ENCODE peak calls at places on chromosomes 2 and 18, in nine cellular contexts. D, L, P, R, G, E, T, F and W are unnamed samples. For H3K36me3, the result is how much of the 10 kb centered on the place peaks cover.

GRCh38 chr2:226781471-226781870 is 18.1 kb downstream of the IRS1 start:
- DNase-seq in P (no peak), R (no peak), F (no peak), G (no peak), D (no peak), T (no peak), L (no peak), E (no peak), W (no peak)

GRCh38 chr18:10164241-10165160 is 250.7 kb downstream of the VAPA start:
- DNase-seq in D (no peak), T (peak), L (no peak), E (no peak), F (no peak), G (no peak), P (no peak), R (no peak), W (no peak)

GRCh38 chr18:21071071-21071470 is 40.5 kb downstream of the ROCK1 start:
- DNase-seq in E (no peak), D (no peak), P (no peak), G (no peak), R (no peak), F (no peak), T (no peak), L (no peak), W (no peak)

GRCh38 chr2:46268196-46268595 is 29.0 kb upstream of the EPAS1 start:
- DNase-seq in P (no peak), L (no peak), D (no peak), G (no peak), R (no peak), E (no peak), T (no peak), F (no peak), W (no peak)

GRCh38 chr2:142857247-142858154 is 20.0 kb upstream of the KYNU start:
- DNase-seq in G (no peak), T (no peak), L (no peak), F (no peak), E (no peak), R (no peak), D (no peak), P (no peak), W (no peak)

GRCh38 chr2:161412346-161412745 is 3.8 kb upstream of the TBR1 start:
- DNase-seq in T (no peak), P (no peak), D (no peak), R (no peak), G (no peak), L (no peak), F (no peak), E (no peak), W (no peak)

GRCh38 chr18:10449396-10449795 is 5.0 kb upstream of the APCDD1 start:
- DNase-seq in T (no peak), R (no peak), P (no peak), E (no peak), G (no peak), F (no peak), D (no peak), L (no peak), W (no peak)

GRCh38 chr2:26745609-26746327 is 18.3 kb upstream of the SLC35F6 start:
- DNase-seq in G (peak), T (peak), L (peak), R (peak), P (peak), D (peak), F (peak), E (peak), W (no peak)

GRCh38 chr18:73564073-73564472 is 583.6 kb downstream of the FBXO15 start:
- DNase-seq in T (no peak), R (no peak), L (no peak), P (no peak), G (no peak), E (no peak), D (no peak), F (no peak), W (no peak)

GRCh38 chr2:225668606-225669266 is 269.2 kb downstream of the NYAP2 start:
- DNase-seq in F (no peak), T (peak), R (peak), P (no peak), E (no peak), D (no peak), G (peak), L (peak), W (no peak)

GRCh38 chr2:226909131-226909530 is 73.3 kb downstream of the RHBDD1 start:
- DNase-seq in T (no peak), E (no peak), R (no peak), D (no peak), L (no peak), P (no peak), G (no peak), F (no peak), W (no peak)

GRCh38 chr18:73214970-73215369 is 347.2 kb upstream of the NETO1 start:
- DNase-seq in D (no peak), T (no peak), R (no peak), G (no peak), L (no peak), F (no peak), E (no peak), P (no peak), W (no peak)

DNA sequence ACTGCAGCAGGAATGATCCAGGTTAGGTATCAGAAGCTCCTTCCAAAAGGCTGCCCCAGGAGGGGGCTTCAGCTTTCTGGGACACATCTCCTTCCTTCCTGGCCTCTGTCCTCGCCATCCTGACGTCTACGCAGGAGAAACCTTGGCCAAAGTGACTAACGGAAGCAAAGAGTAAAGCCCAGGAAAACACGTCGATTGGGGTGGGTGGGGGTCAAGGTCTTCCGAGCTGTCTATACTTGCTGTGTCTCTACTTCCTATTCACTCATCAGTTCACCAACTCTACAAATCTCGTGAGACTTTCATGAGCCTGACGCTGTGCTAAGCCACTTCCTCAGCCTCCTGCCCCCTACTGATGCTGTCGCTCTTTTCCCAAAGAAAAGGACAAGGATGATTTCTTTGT is 212.6 kb downstream of the TNS1 start:
- DNase-seq in G (no peak), E (no peak), D (no peak), F (no peak), R (no peak), L (no peak), P (no peak), T (no peak), W (peak)
- TF ChIP-seq POLR2A in G (no peak), E (no peak), D (peak), F (no peak), R (no peak), L (no peak), P (no peak), T (no peak), W (no peak)

GRCh38 chr2:121362226-121362625 is 77.2 kb upstream of the TFCP2L1 start:
- DNase-seq in G (no peak), D (no peak), E (peak), T (no peak), L (no peak), F (no peak), P (no peak), R (no peak), W (no peak)
- H3K36me3 ChIP-seq in G (under half), D (half or more), E (under half), T (under half), L (under half), F (half or more), P (under half), R (half or more), W (under half)

GRCh38 chr2:33486544-33486943 is 10.1 kb downstream of the RASGRP3 start:
- DNase-seq in R (no peak), D (no peak), G (no peak), F (no peak), L (no peak), E (no peak), T (no peak), P (no peak), W (no peak)

GRCh38 chr2:33482518-33482917 is 6.1 kb downstream of the RASGRP3 start:
- DNase-seq in D (no peak), G (no peak), T (no peak), P (no peak), R (no peak), E (no peak), F (no peak), L (no peak), W (no peak)

GRCh38 chr2:33488715-33489540 is 12.5 kb downstream of the RASGRP3 start:
- DNase-seq in F (no peak), D (no peak), R (no peak), L (no peak), T (no peak), E (no peak), G (no peak), P (no peak), W (no peak)

GRCh38 chr2:33488178-33488690 is 11.8 kb downstream of the RASGRP3 start:
- DNase-seq in D (no peak), R (no peak), T (no peak), G (no peak), P (no peak), L (no peak), E (no peak), F (no peak), W (no peak)

DNA sequence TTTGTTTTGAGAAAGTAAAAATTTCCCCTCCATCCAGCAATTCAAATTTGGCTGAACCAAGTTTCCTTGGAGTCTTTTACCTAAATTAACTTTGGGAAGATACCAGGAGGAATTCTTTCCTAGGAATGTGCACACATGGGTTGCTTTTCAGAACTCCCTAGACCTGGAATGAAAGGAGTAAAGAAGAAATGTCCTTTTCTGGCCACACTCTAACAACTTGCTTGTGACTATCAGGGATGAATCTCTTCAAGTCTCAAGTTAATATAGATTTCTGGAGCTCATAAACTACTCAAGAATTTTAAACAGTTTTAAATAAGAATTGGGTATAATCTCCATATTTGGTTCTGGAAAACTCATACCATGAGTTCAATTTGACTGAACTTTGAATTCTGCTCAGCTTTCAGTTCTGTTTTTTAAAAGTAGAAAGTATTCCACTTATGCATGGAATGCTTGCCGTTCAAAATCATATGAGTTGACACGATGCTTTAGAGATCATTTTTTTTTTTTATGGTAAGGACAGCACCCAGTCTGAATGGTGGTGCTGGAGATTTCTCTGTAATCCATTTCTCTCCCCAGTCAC is 7.7 kb downstream of the RASGRP3 start:
- DNase-seq in G (no peak), L (no peak), F (no peak), E (no peak), T (no peak), D (no peak), P (no peak), R (no peak), W (no peak)
- H3K27ac ChIP-seq in G (no peak), L (no peak), F (no peak), E (no peak), T (no peak), D (no peak), P (no peak), R (no peak), W (no peak)

DNA sequence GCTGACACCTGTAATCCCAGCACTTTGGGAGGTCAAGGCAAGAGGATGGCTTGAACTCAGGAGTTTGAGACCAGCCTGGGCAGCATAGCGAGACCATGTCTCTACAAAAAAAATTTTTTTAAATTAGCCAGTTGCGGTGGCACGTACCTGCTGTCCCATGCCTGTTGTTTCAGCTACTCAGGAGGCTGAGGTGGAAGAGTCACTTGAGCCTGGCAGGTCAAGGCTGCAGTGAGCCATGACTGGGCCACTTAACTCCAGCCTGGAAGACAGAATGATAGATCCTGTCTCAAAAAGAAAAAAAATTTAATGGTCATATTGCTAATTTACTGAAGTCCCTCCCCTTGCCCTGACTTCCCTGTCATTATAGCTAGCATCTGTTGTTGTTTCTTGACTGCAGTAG is 112.6 kb downstream of the ARHGAP28 start:
- DNase-seq in L (no peak), G (no peak), F (no peak), P (no peak), D (no peak), T (no peak), R (no peak), E (no peak), W (no peak)
- TF ChIP-seq POLR2A in L (no peak), G (no peak), F (no peak), P (no peak), D (no peak), T (no peak), R (no peak), E (no peak), W (no peak)

DNA sequence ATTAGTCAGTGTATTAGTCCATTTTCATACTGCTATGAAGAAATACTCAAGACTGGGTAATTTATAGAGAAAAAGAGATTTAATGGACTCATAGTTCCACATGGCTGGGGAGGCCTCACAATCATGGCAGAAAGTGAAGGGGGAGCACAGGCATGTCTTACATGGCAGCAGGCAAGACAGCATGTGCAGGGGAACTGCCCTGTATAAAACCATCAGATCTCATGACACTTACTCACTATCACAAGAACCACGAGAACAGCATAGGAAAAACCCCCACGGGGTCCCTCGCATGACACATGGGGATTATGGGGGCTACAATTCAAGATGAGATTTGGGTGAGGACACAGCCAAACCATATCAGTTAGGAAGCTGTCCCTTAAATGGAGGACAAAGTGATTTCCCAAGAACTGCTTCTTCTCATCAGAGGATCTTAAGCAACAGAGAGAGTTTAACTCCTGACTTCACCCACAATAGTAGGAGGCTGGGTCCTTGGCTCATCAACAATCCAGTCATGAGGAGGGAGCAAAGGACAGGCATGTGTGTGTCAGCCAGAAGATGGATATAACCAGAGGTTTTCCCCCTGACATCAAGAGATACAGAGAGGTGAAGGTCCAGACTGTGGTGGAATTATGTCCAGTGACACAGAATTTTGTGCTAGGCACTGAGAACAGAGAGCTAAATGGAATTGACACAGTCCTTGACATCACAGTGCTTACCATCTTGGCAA is 203.8 kb upstream of the SH3BP4 start:
- DNase-seq in G (no peak), E (no peak), T (no peak), D (no peak), P (no peak), F (no peak), L (no peak), R (no peak), W (no peak)
- H3K36me3 ChIP-seq in G (under half), E (under half), T (under half), D (under half), P (under half), F (under half), L (under half), R (under half), W (under half)

GRCh38 chr2:221612171-221612570 is 40.1 kb upstream of the EPHA4 start:
- DNase-seq in P (no peak), T (no peak), F (no peak), L (no peak), E (no peak), D (no peak), R (no peak), G (no peak), W (no peak)

GRCh38 chr2:221614274-221614673 is 42.2 kb upstream of the EPHA4 start:
- DNase-seq in E (no peak), F (no peak), P (no peak), R (no peak), L (no peak), T (no peak), D (no peak), G (no peak), W (no peak)

GRCh38 chr2:221610249-221610648 is 38.1 kb upstream of the EPHA4 start:
- DNase-seq in D (no peak), P (no peak), E (no peak), G (no peak), R (no peak), T (no peak), L (no peak), F (no peak), W (no peak)

GRCh38 chr2:221610675-221611074 is 38.6 kb upstream of the EPHA4 start:
- DNase-seq in G (no peak), E (no peak), L (no peak), P (no peak), D (no peak), R (no peak), F (no peak), T (peak), W (no peak)

GRCh38 chr2:221612800-221613199 is 40.7 kb upstream of the EPHA4 start:
- DNase-seq in R (no peak), P (no peak), G (no peak), L (no peak), E (no peak), F (no peak), T (no peak), D (no peak), W (no peak)
- H3K27ac ChIP-seq in R (no peak), P (no peak), G (no peak), L (no peak), E (no peak), F (no peak), T (no peak), D (no peak), W (no peak)

DNA sequence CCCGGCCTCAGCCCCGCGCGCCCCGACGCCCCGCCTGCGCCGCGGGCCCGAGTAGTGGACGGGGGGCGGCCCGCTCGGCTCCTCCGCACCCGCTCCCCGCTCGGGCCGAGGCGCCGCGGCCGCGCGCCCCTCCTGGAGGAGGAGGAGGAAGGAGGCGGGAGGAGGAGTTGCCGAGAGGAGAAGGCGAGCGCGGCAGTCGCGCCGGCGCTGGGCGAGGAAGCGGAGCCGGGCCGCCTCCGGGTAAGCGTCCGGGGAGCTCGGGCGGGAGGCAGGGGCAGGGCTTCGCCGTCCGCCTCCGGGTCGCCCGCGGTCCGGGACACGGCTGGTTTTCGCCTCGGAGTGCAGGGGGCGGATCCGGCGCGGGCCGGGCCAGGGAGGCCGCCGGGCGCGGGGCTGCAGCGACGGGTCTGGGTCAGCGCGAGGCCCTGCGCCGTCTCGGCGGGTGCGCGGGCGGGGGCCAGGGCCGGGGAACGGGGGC is at the start of gene SOCS6:
- DNase-seq in P (peak), F (peak), R (no peak), G (no peak), D (peak), L (peak), E (peak), T (peak), W (no peak)
- TF ChIP-seq POLR2A in P (no peak), F (no peak), R (peak), G (peak), D (peak), L (no peak), E (peak), T (peak), W (peak)